ENCODE peak calls at places on chromosomes 11 and 22, in seven cellular contexts. One of them, this sample, is unnamed.
A peak's percentile ranks its signal among the peaks of the same experiment; 100 is the strongest.

GRCh38 chr11:92401507-92401906 is 176.9 kb downstream of the FAT3 start:
- DNase-seq in stimulated activated CD8-positive, alpha-beta memory T cell treated with anti-CD3 and anti-CD28 coated beads, Interleukin-7, amount 100 ng/mL, for 4 hours: no peak
- DNase-seq in left ventricle myocardium inferior: no peak
- DNase-seq in neural crest cell: no peak
- DNase-seq in HCT116: no peak
- DNase-seq in Calu3: no peak
- DNase-seq in NT2/D1: peak; percentile 38
- DNase-seq in this sample: no peak

GRCh38 chr22:17121235-17122195 is at the start of gene TMEM121B:
- DNase-seq in NT2/D1: peak; percentile 69
- DNase-seq in HCT116: no peak
- DNase-seq in Calu3: peak; percentile 59
- DNase-seq in left ventricle myocardium inferior: peak; percentile 80
- DNase-seq in stimulated activated CD8-positive, alpha-beta memory T cell treated with anti-CD3 and anti-CD28 coated beads, Interleukin-7, amount 100 ng/mL, for 4 hours: no peak
- DNase-seq in neural crest cell: peak; percentile 75
- DNase-seq in this sample: peak; percentile 77

GRCh38 chr22:22930222-22930497 is 42.5 kb downstream of the IGLL5 start:
- DNase-seq in HCT116: no peak
- DNase-seq in neural crest cell: no peak
- DNase-seq in Calu3: no peak
- DNase-seq in stimulated activated CD8-positive, alpha-beta memory T cell treated with anti-CD3 and anti-CD28 coated beads, Interleukin-7, amount 100 ng/mL, for 4 hours: no peak
- DNase-seq in NT2/D1: no peak
- DNase-seq in left ventricle myocardium inferior: no peak
- DNase-seq in this sample: no peak

GRCh38 chr22:44364750-44365118 is 52.0 kb upstream of the SHISAL1 start:
- DNase-seq in neural crest cell: no peak
- DNase-seq in left ventricle myocardium inferior: peak; percentile 34
- DNase-seq in HCT116: no peak
- DNase-seq in stimulated activated CD8-positive, alpha-beta memory T cell treated with anti-CD3 and anti-CD28 coated beads, Interleukin-7, amount 100 ng/mL, for 4 hours: no peak
- DNase-seq in Calu3: no peak
- DNase-seq in NT2/D1: no peak
- DNase-seq in this sample: no peak

GRCh38 chr11:79081441-79082124 is 359.2 kb downstream of the TENM4 start:
- DNase-seq in left ventricle myocardium inferior: no peak
- DNase-seq in Calu3: no peak
- DNase-seq in HCT116: no peak
- DNase-seq in stimulated activated CD8-positive, alpha-beta memory T cell treated with anti-CD3 and anti-CD28 coated beads, Interleukin-7, amount 100 ng/mL, for 4 hours: no peak
- DNase-seq in neural crest cell: no peak
- DNase-seq in NT2/D1: no peak
- DNase-seq in this sample: no peak

GRCh38 chr22:42073568-42074152 is 388 bp upstream of the PHETA2 start:
- DNase-seq in Calu3: no peak
- DNase-seq in neural crest cell: no peak
- DNase-seq in stimulated activated CD8-positive, alpha-beta memory T cell treated with anti-CD3 and anti-CD28 coated beads, Interleukin-7, amount 100 ng/mL, for 4 hours: no peak
- DNase-seq in left ventricle myocardium inferior: no peak
- DNase-seq in NT2/D1: no peak
- DNase-seq in HCT116: no peak
- DNase-seq in this sample: no peak

GRCh38 chr11:6611092-6612007 is 666 bp downstream of the TAF10 start:
- DNase-seq in stimulated activated CD8-positive, alpha-beta memory T cell treated with anti-CD3 and anti-CD28 coated beads, Interleukin-7, amount 100 ng/mL, for 4 hours: no peak
- DNase-seq in left ventricle myocardium inferior: peak; percentile 48
- DNase-seq in NT2/D1: no peak
- DNase-seq in neural crest cell: no peak
- DNase-seq in Calu3: no peak
- DNase-seq in HCT116: no peak
- DNase-seq in this sample: no peak

GRCh38 chr22:42966389-42966998 is 48.5 kb downstream of the PACSIN2 start:
- DNase-seq in NT2/D1: no peak
- DNase-seq in stimulated activated CD8-positive, alpha-beta memory T cell treated with anti-CD3 and anti-CD28 coated beads, Interleukin-7, amount 100 ng/mL, for 4 hours: no peak
- DNase-seq in neural crest cell: no peak
- DNase-seq in HCT116: no peak
- DNase-seq in Calu3: no peak
- DNase-seq in left ventricle myocardium inferior: no peak
- DNase-seq in this sample: no peak

GRCh38 chr22:39097098-39098020 is at the start of gene APOBEC3H:
- DNase-seq in neural crest cell: no peak
- DNase-seq in NT2/D1: no peak
- DNase-seq in left ventricle myocardium inferior: no peak
- DNase-seq in stimulated activated CD8-positive, alpha-beta memory T cell treated with anti-CD3 and anti-CD28 coated beads, Interleukin-7, amount 100 ng/mL, for 4 hours: no peak
- DNase-seq in Calu3: peak; percentile 21
- DNase-seq in HCT116: peak; percentile 16
- DNase-seq in this sample: no peak

GRCh38 chr11:118621071-118621815 is 13.8 kb downstream of the PHLDB1 start:
- DNase-seq in Calu3: peak; percentile 87
- DNase-seq in NT2/D1: peak; percentile 75
- DNase-seq in neural crest cell: peak; percentile 69
- DNase-seq in left ventricle myocardium inferior: peak; percentile 90
- DNase-seq in stimulated activated CD8-positive, alpha-beta memory T cell treated with anti-CD3 and anti-CD28 coated beads, Interleukin-7, amount 100 ng/mL, for 4 hours: no peak
- DNase-seq in HCT116: peak; percentile 51
- DNase-seq in this sample: peak; percentile 97

GRCh38 chr11:67025750-67026149 is 2.8 kb downstream of the SYT12 start:
- DNase-seq in Calu3: no peak
- DNase-seq in NT2/D1: no peak
- DNase-seq in stimulated activated CD8-positive, alpha-beta memory T cell treated with anti-CD3 and anti-CD28 coated beads, Interleukin-7, amount 100 ng/mL, for 4 hours: no peak
- DNase-seq in neural crest cell: no peak
- DNase-seq in HCT116: no peak
- DNase-seq in left ventricle myocardium inferior: no peak
- DNase-seq in this sample: no peak

GRCh38 chr22:44025171-44026065 is 1.3 kb downstream of the PARVB start:
- DNase-seq in NT2/D1: no peak
- DNase-seq in stimulated activated CD8-positive, alpha-beta memory T cell treated with anti-CD3 and anti-CD28 coated beads, Interleukin-7, amount 100 ng/mL, for 4 hours: no peak
- DNase-seq in left ventricle myocardium inferior: peak; percentile 64
- DNase-seq in Calu3: no peak
- DNase-seq in neural crest cell: no peak
- DNase-seq in HCT116: no peak
- DNase-seq in this sample: no peak

GRCh38 chr22:48824673-48825651 is 1002.7 kb downstream of the BRD1 start:
- DNase-seq in Calu3: no peak
- DNase-seq in left ventricle myocardium inferior: no peak
- DNase-seq in stimulated activated CD8-positive, alpha-beta memory T cell treated with anti-CD3 and anti-CD28 coated beads, Interleukin-7, amount 100 ng/mL, for 4 hours: no peak
- DNase-seq in HCT116: no peak
- DNase-seq in NT2/D1: no peak
- DNase-seq in neural crest cell: no peak
- DNase-seq in this sample: no peak

GRCh38 chr11:134372961-134373360 is 39.1 kb downstream of the B3GAT1 start:
- DNase-seq in neural crest cell: no peak
- DNase-seq in NT2/D1: no peak
- DNase-seq in stimulated activated CD8-positive, alpha-beta memory T cell treated with anti-CD3 and anti-CD28 coated beads, Interleukin-7, amount 100 ng/mL, for 4 hours: no peak
- DNase-seq in Calu3: no peak
- DNase-seq in left ventricle myocardium inferior: no peak
- DNase-seq in HCT116: no peak
- DNase-seq in this sample: no peak

GRCh38 chr11:76863196-76863777 is 2.6 kb downstream of the ACER3 start:
- DNase-seq in left ventricle myocardium inferior: no peak
- DNase-seq in neural crest cell: no peak
- DNase-seq in NT2/D1: no peak
- DNase-seq in Calu3: no peak
- DNase-seq in HCT116: no peak
- DNase-seq in stimulated activated CD8-positive, alpha-beta memory T cell treated with anti-CD3 and anti-CD28 coated beads, Interleukin-7, amount 100 ng/mL, for 4 hours: no peak
- DNase-seq in this sample: no peak

GRCh38 chr11:45371251-45371749 is 85.2 kb upstream of the SYT13 start:
- DNase-seq in left ventricle myocardium inferior: peak; percentile 57
- DNase-seq in neural crest cell: peak; percentile 89
- DNase-seq in NT2/D1: peak; percentile 93
- DNase-seq in stimulated activated CD8-positive, alpha-beta memory T cell treated with anti-CD3 and anti-CD28 coated beads, Interleukin-7, amount 100 ng/mL, for 4 hours: peak; percentile 30
- DNase-seq in Calu3: peak; percentile 73
- DNase-seq in HCT116: peak; percentile 63
- DNase-seq in this sample: peak; percentile 72

This sample was measured in Caco-2.